ENCODE peak calls at places on chromosomes 6 and 20, in six cellular contexts. F, U, T, P, N and K are unnamed samples.

GRCh38 chr6:112879920-112880413 is 532.8 kb downstream of the RFPL4B start:
- DNase-seq in F (peak; percentile 55), U (no peak), T (no peak), P (peak; percentile 64), N (no peak), K (peak; percentile 76)

GRCh38 chr20:3865887-3866407 is 19.3 kb downstream of the MAVS start:
- DNase-seq in F (no peak), U (no peak), T (no peak), P (no peak), N (no peak), K (no peak)

GRCh38 chr6:68760941-68761676 is 126.0 kb downstream of the ADGRB3 start:
- DNase-seq in F (no peak), U (no peak), T (no peak), P (no peak), N (no peak), K (no peak)

GRCh38 chr6:20117474-20117873 is 94.8 kb downstream of the MBOAT1 start:
- DNase-seq in F (no peak), U (no peak), T (no peak), P (no peak), N (no peak), K (peak; percentile 67)

GRCh38 chr20:35329435-35330139 is 37.4 kb upstream of the FAM83C start:
- DNase-seq in F (peak; percentile 61), U (peak; percentile 84), T (no peak), P (no peak), N (no peak), K (peak; percentile 93)

GRCh38 chr6:93889713-93890112 is 470.4 kb upstream of the EPHA7 start:
- DNase-seq in F (no peak), U (no peak), T (no peak), P (no peak), N (no peak), K (no peak)

GRCh38 chr6:144150673-144151009 is 324 bp downstream of the STX11 start:
- DNase-seq in F (peak; percentile 11), U (peak; percentile 20), T (peak; percentile 35), P (peak; percentile 58), N (no peak), K (no peak)

GRCh38 chr20:64111841-64112641 is 4.7 kb upstream of the NPBWR2 start:
- DNase-seq in F (no peak), U (no peak), T (no peak), P (no peak), N (no peak), K (peak; percentile 45)

GRCh38 chr6:167932468-167933276 is 64.8 kb upstream of the KIF25 start:
- DNase-seq in F (no peak), U (peak; percentile 10), T (peak; percentile 48), P (no peak), N (no peak), K (peak; percentile 70)

GRCh38 chr20:49846206-49846807 is 33.7 kb downstream of the SLC9A8 start:
- DNase-seq in F (peak; percentile 77), U (peak; percentile 47), T (peak; percentile 60), P (no peak), N (no peak), K (peak; percentile 71)

GRCh38 chr20:5973172-5973571 is 22.7 kb downstream of the MCM8 start:
- DNase-seq in F (no peak), U (peak; percentile 94), T (peak; percentile 38), P (no peak), N (no peak), K (no peak)

GRCh38 chr6:16237242-16237641 is 1.1 kb upstream of the GMPR start:
- DNase-seq in F (no peak), U (no peak), T (no peak), P (no peak), N (no peak), K (no peak)

GRCh38 chr6:149334682-149335160 is 17.2 kb downstream of the TAB2 start:
- DNase-seq in F (no peak), U (no peak), T (peak; percentile 74), P (no peak), N (no peak), K (no peak)

GRCh38 chr6:87197547-87197946 is 42.2 kb downstream of the ZNF292 start:
- DNase-seq in F (no peak), U (no peak), T (no peak), P (no peak), N (peak; percentile 49), K (no peak)

GRCh38 chr6:140905050-140905449 is 1227.7 kb upstream of the GJE1 start:
- DNase-seq in F (no peak), U (no peak), T (no peak), P (no peak), N (no peak), K (no peak)

GRCh38 chr6:26743157-26743821 is 83.7 kb upstream of the ZNF322 start:
- DNase-seq in F (no peak), U (peak; percentile 57), T (peak; percentile 40), P (no peak), N (no peak), K (no peak)

GRCh38 chr6:26739811-26740210 is 80.3 kb upstream of the ZNF322 start:
- DNase-seq in F (no peak), U (no peak), T (no peak), P (no peak), N (no peak), K (no peak)

GRCh38 chr6:26743941-26744699 is 84.6 kb upstream of the ZNF322 start:
- DNase-seq in F (no peak), U (peak; percentile 15), T (no peak), P (no peak), N (no peak), K (no peak)
- H3K4me3 ChIP-seq in F (no peak overlapping the region), U (peak overlapping the region; percentile 61), T (peak overlapping the region; percentile 1), P (no peak overlapping the region), N (peak overlapping the region; percentile 8), K (no peak overlapping the region)

DNA sequence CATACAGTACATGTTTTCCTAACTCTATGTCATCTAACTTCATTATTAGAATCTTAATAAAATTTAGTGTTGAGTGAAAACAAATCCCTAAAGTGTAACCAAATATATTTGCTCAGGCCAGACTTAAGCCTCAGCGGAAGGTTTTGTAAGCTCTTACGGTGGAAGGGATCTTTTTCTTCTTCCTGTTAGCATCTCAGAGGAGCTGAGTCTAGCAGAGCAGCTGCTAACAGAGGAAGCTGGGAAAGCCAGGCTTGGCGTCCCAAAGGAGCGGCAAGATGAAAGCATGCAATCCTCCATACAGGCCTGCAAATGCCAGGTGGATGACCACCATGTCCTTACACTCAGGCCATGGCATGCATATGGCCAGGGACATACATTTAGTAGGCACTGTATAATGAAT is 72.4 kb downstream of the ADTRP start:
- DNase-seq in F (no peak), U (no peak), T (no peak), P (no peak), N (no peak), K (no peak)
- H3K4me3 ChIP-seq in F (no peak overlapping the region), U (no peak overlapping the region), T (no peak overlapping the region), P (no peak overlapping the region), N (no peak overlapping the region), K (no peak overlapping the region)

DNA sequence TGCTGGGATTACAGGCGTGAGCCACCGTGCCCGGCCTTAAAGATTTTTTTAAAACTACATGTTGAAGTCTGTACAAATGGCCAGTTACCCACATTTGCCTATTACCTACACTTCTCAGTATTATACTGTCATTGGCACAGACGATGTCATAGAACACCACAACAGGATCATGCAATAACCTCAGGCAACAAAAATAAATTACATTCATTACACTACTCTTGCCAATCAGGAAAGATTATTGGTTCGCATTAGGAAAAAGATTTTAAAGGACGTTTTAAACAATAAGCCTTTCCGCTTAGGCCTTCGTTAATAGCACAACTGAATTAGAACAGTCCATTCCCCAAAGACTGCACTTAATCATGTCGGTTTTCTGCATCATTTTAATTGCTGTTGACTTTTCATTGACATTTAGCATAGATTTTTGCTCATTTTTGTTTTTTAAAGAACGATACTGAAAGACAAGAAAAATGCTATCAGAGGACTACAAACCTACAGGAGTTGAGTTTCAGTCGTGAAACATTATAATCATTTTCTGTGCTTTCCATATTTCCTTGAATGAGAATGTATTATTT is 900 bp upstream of the SENP6 start:
- DNase-seq in F (no peak), U (no peak), T (peak; percentile 12), P (no peak), N (no peak), K (no peak)
- H3K4me3 ChIP-seq in F (peak overlapping the region; percentile 98), U (peak overlapping the region; percentile 78), T (peak overlapping the region; percentile 91), P (no peak overlapping the region), N (peak overlapping the region; percentile 86), K (peak overlapping the region; percentile 94)

GRCh38 chr6:157552956-157553485 is 172.0 kb downstream of the ZDHHC14 start:
- DNase-seq in F (no peak), U (no peak), T (no peak), P (no peak), N (no peak), K (no peak)
- H3K4me3 ChIP-seq in F (no peak overlapping the region), U (no peak overlapping the region), T (no peak overlapping the region), P (no peak overlapping the region), N (no peak overlapping the region), K (no peak overlapping the region)

DNA sequence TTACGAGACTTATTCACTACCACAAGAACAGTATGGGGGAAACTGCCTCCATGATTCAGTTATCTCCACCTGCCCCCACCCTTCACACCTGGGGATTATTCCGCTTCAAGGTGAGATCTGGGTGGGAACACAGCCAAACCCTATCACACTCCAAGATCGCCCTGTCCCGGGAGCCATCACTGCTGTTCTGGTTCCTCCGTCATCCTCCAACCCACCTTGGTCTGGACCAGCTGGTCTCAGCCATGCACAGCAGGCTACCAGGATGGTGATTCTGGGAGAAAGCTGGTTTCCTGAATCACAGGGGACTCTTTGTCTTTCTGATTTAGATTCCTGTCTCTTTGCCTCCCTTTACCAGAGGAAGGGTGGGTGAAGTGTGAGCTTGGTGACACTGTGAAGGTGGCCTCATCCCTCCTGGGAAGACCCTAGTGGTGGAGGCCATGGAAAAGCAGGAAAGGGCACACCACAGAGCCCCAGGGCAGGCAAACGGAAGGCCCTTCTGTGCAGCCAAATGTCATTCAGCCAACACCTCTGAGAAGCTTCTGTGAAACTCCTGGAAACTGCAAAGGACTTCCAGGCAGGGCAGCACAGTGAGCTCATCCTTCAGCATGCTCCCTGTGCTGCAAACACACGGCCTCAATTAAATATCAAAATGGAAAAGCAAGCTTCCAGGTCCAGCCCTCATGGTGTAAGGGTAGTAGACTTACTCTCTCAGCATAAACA is 169.9 kb downstream of the ANKRD60 start:
- DNase-seq in F (no peak), U (no peak), T (no peak), P (no peak), N (no peak), K (no peak)
- H3K4me3 ChIP-seq in F (no peak overlapping the region), U (no peak overlapping the region), T (no peak overlapping the region), P (no peak overlapping the region), N (no peak overlapping the region), K (no peak overlapping the region)

GRCh38 chr6:116280960-116281316 is 1.2 kb upstream of the TSPYL1 start:
- DNase-seq in F (no peak), U (no peak), T (no peak), P (no peak), N (no peak), K (no peak)
- H3K4me3 ChIP-seq in F (peak overlapping the region; percentile 86), U (no peak overlapping the region), T (no peak overlapping the region), P (no peak overlapping the region), N (peak overlapping the region; percentile 86), K (peak overlapping the region; percentile 58)